ENCODE peak calls at places on chromosome 12, in ten cellular contexts. Z, C, O, Q, H, N, J, K, S and P are unnamed samples.

GRCh38 chr12:613996-614726 is 49.1 kb downstream of the NINJ2 start:
- DNase-seq in Z (no peak), C (no peak), H (no peak), O (peak), J (no peak), Q (peak), N (peak), S (no peak), K (no peak), P (no peak)

GRCh38 chr12:78888583-78888982 is 24.0 kb downstream of the SYT1 start:
- DNase-seq in S (no peak), K (no peak), C (no peak), Z (no peak), H (no peak), Q (no peak), N (peak), O (no peak), J (peak), P (no peak)

GRCh38 chr12:66709893-66710292 is 31.0 kb upstream of the GRIP1 start:
- DNase-seq in H (no peak), C (no peak), Z (no peak), N (no peak), Q (no peak), J (no peak), K (no peak), O (no peak), S (no peak), P (no peak)

GRCh38 chr12:14238224-14238792 is 127.2 kb upstream of the ATF7IP start:
- DNase-seq in C (no peak), Q (peak), K (no peak), N (peak), J (no peak), O (no peak), S (peak), H (no peak), Z (peak), P (no peak)

GRCh38 chr12:112382866-112383265 is 635 bp upstream of the HECTD4 start:
- DNase-seq in S (no peak), N (no peak), H (no peak), Q (no peak), C (no peak), O (no peak), J (no peak), Z (no peak), K (no peak), P (no peak)

GRCh38 chr12:104399750-104400612 is 56.8 kb upstream of the CHST11 start:
- DNase-seq in K (no peak), J (no peak), N (no peak), Z (no peak), Q (no peak), H (no peak), C (no peak), O (no peak), S (no peak), P (no peak)

GRCh38 chr12:64752833-64753238 is 6.4 kb downstream of the GNS start:
- DNase-seq in O (no peak), K (no peak), Z (no peak), Q (no peak), S (no peak), H (no peak), C (no peak), J (no peak), N (no peak), P (no peak)

GRCh38 chr12:129964300-129964699 is 60.5 kb upstream of the TMEM132D start:
- DNase-seq in Z (peak), K (no peak), O (no peak), H (no peak), J (no peak), N (no peak), Q (no peak), S (no peak), C (no peak), P (no peak)

GRCh38 chr12:12757121-12757520 is 28.3 kb upstream of the APOLD1 start:
- DNase-seq in Z (no peak), O (no peak), J (no peak), C (no peak), N (no peak), K (no peak), S (no peak), H (no peak), Q (no peak), P (no peak)